ENCODE peak calls at places on chromosomes 13 and 19, in eight cellular contexts. One of them, this sample, is unnamed.

GRCh38 chr19:35011091-35011689 is 11.1 kb downstream of the GRAMD1A start:
- DNase-seq in psoas muscle: no peak
- DNase-seq in IMR-90: no peak
- DNase-seq in tibial artery: no peak
- DNase-seq in astrocyte: no peak
- DNase-seq in fibroblast of the aortic adventitia: no peak
- DNase-seq in neural progenitor cell: no peak
- DNase-seq in fibroblast of villous mesenchyme: no peak
- DNase-seq in this sample: no peak

GRCh38 chr13:89584058-89584457 is 1763.4 kb upstream of the MIR17HG start:
- DNase-seq in astrocyte: peak
- DNase-seq in fibroblast of the aortic adventitia: no peak
- DNase-seq in neural progenitor cell: no peak
- DNase-seq in tibial artery: no peak
- DNase-seq in IMR-90: no peak
- DNase-seq in fibroblast of villous mesenchyme: no peak
- DNase-seq in psoas muscle: no peak
- DNase-seq in this sample: no peak

GRCh38 chr13:49044849-49045248 is 69.1 kb downstream of the FNDC3A start:
- DNase-seq in fibroblast of the aortic adventitia: no peak
- DNase-seq in neural progenitor cell: no peak
- DNase-seq in psoas muscle: no peak
- DNase-seq in fibroblast of villous mesenchyme: no peak
- DNase-seq in tibial artery: no peak
- DNase-seq in IMR-90: no peak
- DNase-seq in astrocyte: no peak
- DNase-seq in this sample: no peak

GRCh38 chr13:101018720-101019119 is 344.1 kb upstream of the TMTC4 start:
- DNase-seq in fibroblast of villous mesenchyme: peak
- DNase-seq in tibial artery: no peak
- DNase-seq in psoas muscle: no peak
- DNase-seq in IMR-90: peak
- DNase-seq in neural progenitor cell: no peak
- DNase-seq in fibroblast of the aortic adventitia: peak
- DNase-seq in astrocyte: peak
- DNase-seq in this sample: peak

GRCh38 chr13:110278859-110279258 is 28.1 kb downstream of the COL4A1 start:
- DNase-seq in IMR-90: no peak
- DNase-seq in tibial artery: no peak
- DNase-seq in fibroblast of villous mesenchyme: no peak
- DNase-seq in neural progenitor cell: no peak
- DNase-seq in astrocyte: no peak
- DNase-seq in fibroblast of the aortic adventitia: no peak
- DNase-seq in psoas muscle: no peak
- DNase-seq in this sample: no peak

GRCh38 chr13:75357576-75358295 is 124.2 kb downstream of the TBC1D4 start:
- DNase-seq in astrocyte: peak
- DNase-seq in psoas muscle: no peak
- DNase-seq in IMR-90: peak
- DNase-seq in fibroblast of the aortic adventitia: peak
- DNase-seq in neural progenitor cell: peak
- DNase-seq in fibroblast of villous mesenchyme: peak
- DNase-seq in tibial artery: no peak
- DNase-seq in this sample: peak

GRCh38 chr19:17243854-17244617 is 1.7 kb downstream of the NR2F6 start:
- DNase-seq in fibroblast of villous mesenchyme: no peak
- DNase-seq in psoas muscle: peak
- DNase-seq in tibial artery: peak
- DNase-seq in IMR-90: peak
- DNase-seq in neural progenitor cell: peak
- DNase-seq in astrocyte: no peak
- DNase-seq in fibroblast of the aortic adventitia: peak
- DNase-seq in this sample: peak

GRCh38 chr19:6247007-6247288 is 32.8 kb downstream of the MLLT1 start:
- DNase-seq in fibroblast of the aortic adventitia: no peak
- DNase-seq in tibial artery: no peak
- DNase-seq in psoas muscle: no peak
- DNase-seq in IMR-90: no peak
- DNase-seq in astrocyte: no peak
- DNase-seq in fibroblast of villous mesenchyme: no peak
- DNase-seq in neural progenitor cell: no peak
- DNase-seq in this sample: no peak

GRCh38 chr19:30212574-30212973 is 159.6 kb upstream of the ZNF536 start:
- DNase-seq in tibial artery: no peak
- DNase-seq in fibroblast of the aortic adventitia: no peak
- DNase-seq in neural progenitor cell: no peak
- DNase-seq in fibroblast of villous mesenchyme: no peak
- DNase-seq in astrocyte: no peak
- DNase-seq in psoas muscle: no peak
- DNase-seq in IMR-90: no peak
- DNase-seq in this sample: no peak

GRCh38 chr19:38063921-38064320 is 156.9 kb downstream of the SIPA1L3 start:
- DNase-seq in fibroblast of the aortic adventitia: no peak
- DNase-seq in fibroblast of villous mesenchyme: no peak
- DNase-seq in astrocyte: no peak
- DNase-seq in IMR-90: no peak
- DNase-seq in neural progenitor cell: no peak
- DNase-seq in tibial artery: no peak
- DNase-seq in psoas muscle: no peak
- DNase-seq in this sample: no peak

GRCh38 chr19:7648265-7649014 is 11.5 kb downstream of the STXBP2 start:
- DNase-seq in IMR-90: no peak
- DNase-seq in tibial artery: no peak
- DNase-seq in astrocyte: no peak
- DNase-seq in neural progenitor cell: no peak
- DNase-seq in psoas muscle: no peak
- DNase-seq in fibroblast of villous mesenchyme: no peak
- DNase-seq in fibroblast of the aortic adventitia: no peak
- DNase-seq in this sample: no peak

GRCh38 chr13:54110597-54110996 is 1082.0 kb downstream of the OLFM4 start:
- DNase-seq in fibroblast of the aortic adventitia: no peak
- DNase-seq in psoas muscle: no peak
- DNase-seq in neural progenitor cell: no peak
- DNase-seq in IMR-90: no peak
- DNase-seq in astrocyte: no peak
- DNase-seq in tibial artery: no peak
- DNase-seq in fibroblast of villous mesenchyme: no peak
- DNase-seq in this sample: no peak

GRCh38 chr13:58804832-58805231 is 1173.3 kb downstream of the PCDH17 start:
- DNase-seq in IMR-90: no peak
- DNase-seq in astrocyte: no peak
- DNase-seq in fibroblast of the aortic adventitia: no peak
- DNase-seq in psoas muscle: no peak
- DNase-seq in tibial artery: no peak
- DNase-seq in fibroblast of villous mesenchyme: no peak
- DNase-seq in neural progenitor cell: no peak
- DNase-seq in this sample: no peak

GRCh38 chr19:28874742-28875141 is 338.2 kb downstream of the UQCRFS1 start:
- DNase-seq in tibial artery: no peak
- DNase-seq in fibroblast of the aortic adventitia: no peak
- DNase-seq in astrocyte: no peak
- DNase-seq in fibroblast of villous mesenchyme: no peak
- DNase-seq in neural progenitor cell: no peak
- DNase-seq in IMR-90: no peak
- DNase-seq in psoas muscle: no peak
- DNase-seq in this sample: no peak

GRCh38 chr13:27830010-27830409 is 37.7 kb downstream of the GSX1 start:
- DNase-seq in neural progenitor cell: peak
- DNase-seq in tibial artery: no peak
- DNase-seq in fibroblast of the aortic adventitia: peak
- DNase-seq in IMR-90: no peak
- DNase-seq in fibroblast of villous mesenchyme: peak
- DNase-seq in astrocyte: no peak
- DNase-seq in psoas muscle: peak
- DNase-seq in this sample: peak

GRCh38 chr13:21671793-21672680 is 1.2 kb downstream of the FGF9 start:
- DNase-seq in astrocyte: no peak
- DNase-seq in psoas muscle: no peak
- DNase-seq in tibial artery: no peak
- DNase-seq in neural progenitor cell: peak
- DNase-seq in IMR-90: no peak
- DNase-seq in fibroblast of the aortic adventitia: no peak
- DNase-seq in fibroblast of villous mesenchyme: no peak
- DNase-seq in this sample: no peak

GRCh38 chr13:27170521-27171243 is 929 bp downstream of the USP12 start:
- DNase-seq in astrocyte: no peak
- DNase-seq in neural progenitor cell: peak
- DNase-seq in fibroblast of the aortic adventitia: peak
- DNase-seq in psoas muscle: peak
- DNase-seq in fibroblast of villous mesenchyme: no peak
- DNase-seq in IMR-90: no peak
- DNase-seq in tibial artery: no peak
- DNase-seq in this sample: no peak

GRCh38 chr13:31179754-31180153 is 18.1 kb upstream of the HSPH1 start:
- DNase-seq in tibial artery: no peak
- DNase-seq in fibroblast of the aortic adventitia: no peak
- DNase-seq in psoas muscle: no peak
- DNase-seq in fibroblast of villous mesenchyme: no peak
- DNase-seq in IMR-90: no peak
- DNase-seq in astrocyte: no peak
- DNase-seq in neural progenitor cell: no peak
- DNase-seq in this sample: no peak

GRCh38 chr19:51501594-51502263 is at the start of gene SIGLEC12:
- DNase-seq in astrocyte: no peak
- DNase-seq in fibroblast of the aortic adventitia: no peak
- DNase-seq in neural progenitor cell: no peak
- DNase-seq in fibroblast of villous mesenchyme: no peak
- DNase-seq in psoas muscle: no peak
- DNase-seq in tibial artery: no peak
- DNase-seq in IMR-90: no peak
- DNase-seq in this sample: no peak

GRCh38 chr19:18848860-18849661 is 17.3 kb downstream of the UPF1 start:
- DNase-seq in fibroblast of the aortic adventitia: peak
- DNase-seq in IMR-90: peak
- DNase-seq in astrocyte: no peak
- DNase-seq in neural progenitor cell: no peak
- DNase-seq in psoas muscle: peak
- DNase-seq in tibial artery: peak
- DNase-seq in fibroblast of villous mesenchyme: peak
- DNase-seq in this sample: peak

GRCh38 chr19:11347546-11347945 is 1.2 kb downstream of the CCDC159 start:
- DNase-seq in astrocyte: no peak
- DNase-seq in psoas muscle: no peak
- DNase-seq in fibroblast of villous mesenchyme: no peak
- DNase-seq in neural progenitor cell: no peak
- DNase-seq in IMR-90: no peak
- DNase-seq in fibroblast of the aortic adventitia: no peak
- DNase-seq in tibial artery: no peak
- DNase-seq in this sample: no peak

GRCh38 chr19:21566073-21566472 is 60.7 kb downstream of the ZNF429 start:
- DNase-seq in fibroblast of villous mesenchyme: peak
- DNase-seq in astrocyte: no peak
- DNase-seq in psoas muscle: no peak
- DNase-seq in IMR-90: no peak
- DNase-seq in neural progenitor cell: no peak
- DNase-seq in tibial artery: no peak
- DNase-seq in fibroblast of the aortic adventitia: no peak
- DNase-seq in this sample: no peak

GRCh38 chr13:77429320-77430142 is 102.6 kb upstream of the MYCBP2 start:
- DNase-seq in fibroblast of the aortic adventitia: no peak
- DNase-seq in IMR-90: no peak
- DNase-seq in neural progenitor cell: no peak
- DNase-seq in astrocyte: peak
- DNase-seq in fibroblast of villous mesenchyme: peak
- DNase-seq in tibial artery: no peak
- DNase-seq in psoas muscle: no peak
- DNase-seq in this sample: peak

GRCh38 chr19:31140717-31141116 is 208.5 kb downstream of the TSHZ3 start:
- DNase-seq in IMR-90: peak
- DNase-seq in neural progenitor cell: no peak
- DNase-seq in astrocyte: peak
- DNase-seq in fibroblast of the aortic adventitia: peak
- DNase-seq in fibroblast of villous mesenchyme: no peak
- DNase-seq in psoas muscle: no peak
- DNase-seq in tibial artery: no peak
- DNase-seq in this sample: peak

GRCh38 chr19:8329993-8330392 is 8.7 kb downstream of the RPS28 start:
- DNase-seq in IMR-90: no peak
- DNase-seq in tibial artery: no peak
- DNase-seq in neural progenitor cell: no peak
- DNase-seq in fibroblast of the aortic adventitia: no peak
- DNase-seq in psoas muscle: peak
- DNase-seq in astrocyte: no peak
- DNase-seq in fibroblast of villous mesenchyme: no peak
- DNase-seq in this sample: no peak

GRCh38 chr13:106529415-106530208 is 5.8 kb downstream of the EFNB2 start:
- DNase-seq in tibial artery: no peak
- DNase-seq in neural progenitor cell: peak
- DNase-seq in astrocyte: no peak
- DNase-seq in fibroblast of villous mesenchyme: no peak
- DNase-seq in IMR-90: no peak
- DNase-seq in psoas muscle: no peak
- DNase-seq in fibroblast of the aortic adventitia: no peak
- DNase-seq in this sample: no peak
- H3K4me3 ChIP-seq in tibial artery: no peak
- H3K4me3 ChIP-seq in neural progenitor cell: peak
- H3K4me3 ChIP-seq in astrocyte: no peak
- H3K4me3 ChIP-seq in fibroblast of villous mesenchyme: no peak
- H3K4me3 ChIP-seq in IMR-90: no peak
- H3K4me3 ChIP-seq in psoas muscle: peak
- H3K4me3 ChIP-seq in fibroblast of the aortic adventitia: no peak
- H3K4me3 ChIP-seq in this sample: no peak

GRCh38 chr13:90867336-90867683 is 480.2 kb upstream of the MIR17HG start:
- DNase-seq in IMR-90: peak
- DNase-seq in fibroblast of villous mesenchyme: peak
- DNase-seq in astrocyte: peak
- DNase-seq in fibroblast of the aortic adventitia: peak
- DNase-seq in tibial artery: peak
- DNase-seq in psoas muscle: peak
- DNase-seq in neural progenitor cell: peak
- DNase-seq in this sample: peak
- TF ChIP-seq CTCF in IMR-90: peak
- TF ChIP-seq CTCF in fibroblast of villous mesenchyme: peak
- TF ChIP-seq CTCF in astrocyte: peak
- TF ChIP-seq CTCF in fibroblast of the aortic adventitia: peak
- TF ChIP-seq CTCF in tibial artery: peak
- TF ChIP-seq CTCF in psoas muscle: peak
- TF ChIP-seq CTCF in neural progenitor cell: peak
- TF ChIP-seq CTCF in this sample: peak

GRCh38 chr13:99225078-99225477 is 24.4 kb downstream of the UBAC2 start:
- DNase-seq in tibial artery: no peak
- DNase-seq in fibroblast of the aortic adventitia: no peak
- DNase-seq in astrocyte: no peak
- DNase-seq in psoas muscle: no peak
- DNase-seq in fibroblast of villous mesenchyme: no peak
- DNase-seq in neural progenitor cell: no peak
- DNase-seq in IMR-90: no peak
- DNase-seq in this sample: no peak
- H3K4me3 ChIP-seq in tibial artery: no peak
- H3K4me3 ChIP-seq in fibroblast of the aortic adventitia: no peak
- H3K4me3 ChIP-seq in astrocyte: no peak
- H3K4me3 ChIP-seq in psoas muscle: no peak
- H3K4me3 ChIP-seq in fibroblast of villous mesenchyme: no peak
- H3K4me3 ChIP-seq in neural progenitor cell: no peak
- H3K4me3 ChIP-seq in IMR-90: no peak
- H3K4me3 ChIP-seq in this sample: no peak

DNA sequence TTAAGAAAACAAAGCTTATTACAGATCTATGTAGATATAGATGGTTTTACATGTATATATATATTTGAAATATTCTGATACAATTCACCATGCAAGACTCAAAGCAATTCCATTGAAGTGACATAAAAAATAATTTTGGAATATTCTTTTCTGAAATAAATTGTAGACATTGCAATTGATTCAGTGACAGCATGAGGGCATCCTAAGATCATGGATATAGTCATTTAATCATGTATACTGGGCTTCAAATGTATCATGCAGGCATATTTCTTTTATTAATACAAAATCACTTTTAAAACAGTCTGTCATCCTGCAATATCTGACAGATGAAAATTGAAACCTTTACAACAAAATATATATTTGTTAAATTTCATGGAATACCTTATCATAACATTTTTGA is 286.7 kb upstream of the SLITRK6 start:
- DNase-seq in fibroblast of the aortic adventitia: no peak
- DNase-seq in IMR-90: no peak
- DNase-seq in fibroblast of villous mesenchyme: no peak
- DNase-seq in tibial artery: no peak
- DNase-seq in astrocyte: no peak
- DNase-seq in psoas muscle: no peak
- DNase-seq in neural progenitor cell: no peak
- DNase-seq in this sample: no peak
- TF ChIP-seq CTCF in fibroblast of the aortic adventitia: no peak
- TF ChIP-seq CTCF in IMR-90: no peak
- TF ChIP-seq CTCF in fibroblast of villous mesenchyme: no peak
- TF ChIP-seq CTCF in tibial artery: no peak
- TF ChIP-seq CTCF in astrocyte: peak
- TF ChIP-seq CTCF in psoas muscle: no peak
- TF ChIP-seq CTCF in neural progenitor cell: peak
- TF ChIP-seq CTCF in this sample: no peak